ENCODE peak calls at places on chromosomes 2 and 18, in five cellular contexts. B is fibroblast of mammary gland, J is epithelial cell of esophagus, G is foreskin fibroblast, L is astrocyte of the spinal cord. P is an unnamed sample.

GRCh38 chr2:3243804-3244203 is 133.8 kb downstream of the EIPR1 start:
- DNase-seq in L (no peak), J (no peak), B (no peak), G (no peak), P (no peak)

GRCh38 chr18:63264871-63265270 is 54.7 kb downstream of the BCL2 start:
- DNase-seq in B (no peak), G (no peak), L (no peak), J (no peak), P (no peak)

GRCh38 chr2:44946681-44947360 is 5.3 kb downstream of the SIX3 start:
- DNase-seq in L (no peak), B (no peak), G (no peak), J (no peak), P (no peak)

GRCh38 chr2:112251211-112251721 is 3.6 kb downstream of the ZC3H8 start:
- DNase-seq in L (no peak), J (no peak), G (peak), B (peak), P (no peak)

GRCh38 chr2:134389331-134389835 is 135.5 kb downstream of the MGAT5 start:
- DNase-seq in J (no peak), B (no peak), G (no peak), L (no peak), P (no peak)

GRCh38 chr2:33681333-33681732 is 82.2 kb upstream of the FAM98A start:
- DNase-seq in B (peak), G (peak), L (peak), J (no peak), P (peak)

GRCh38 chr2:236781933-236782788 is 212.5 kb downstream of the ACKR3 start:
- DNase-seq in L (no peak), B (no peak), G (no peak), J (no peak), P (no peak)

GRCh38 chr18:55856191-55856590 is 268.2 kb upstream of the TCF4 start:
- DNase-seq in B (peak), J (peak), G (peak), L (peak), P (peak)

GRCh38 chr18:11259421-11259820 is 110.1 kb upstream of the PIEZO2 start:
- DNase-seq in B (no peak), G (peak), L (no peak), J (no peak), P (no peak)

GRCh38 chr18:6521804-6522418 is 107.2 kb upstream of the L3MBTL4 start:
- DNase-seq in G (peak), B (peak), J (peak), L (peak), P (peak)

GRCh38 chr2:156115338-156115737 is 217.2 kb downstream of the NR4A2 start:
- DNase-seq in L (peak), G (no peak), B (peak), J (peak), P (peak)

GRCh38 chr2:18317017-18317416 is 243.4 kb downstream of the RDH14 start:
- DNase-seq in J (no peak), L (no peak), G (no peak), B (no peak), P (no peak)

GRCh38 chr2:7703523-7704144 is 786.4 kb downstream of the RNF144A start:
- DNase-seq in J (no peak), G (no peak), B (no peak), L (no peak), P (no peak)

GRCh38 chr2:124566518-124566970 is 541.5 kb downstream of the CNTNAP5 start:
- DNase-seq in B (no peak), G (no peak), J (no peak), L (no peak), P (no peak)

GRCh38 chr2:36812196-36812595 is 115.7 kb downstream of the VIT start:
- DNase-seq in J (no peak), G (no peak), L (no peak), B (peak), P (no peak)
- TF ChIP-seq CTCF in J (peak), G (peak), L (peak), B (peak), P (peak)

GRCh38 chr2:219522111-219523030 is 8.1 kb downstream of the ASIC4 start:
- DNase-seq in G (peak), B (peak), L (peak), J (peak), P (peak)
- H3K4me3 ChIP-seq in G (peak), B (peak), L (peak), J (no peak), P (peak)

GRCh38 chr2:238009563-238009962 is 42.7 kb downstream of the UBE2F start:
- DNase-seq in B (no peak), G (no peak), J (no peak), L (no peak), P (no peak)
- TF ChIP-seq CTCF in B (no peak), G (no peak), J (no peak), L (no peak), P (no peak)

GRCh38 chr2:138823651-138824050 is 43.5 kb upstream of the NXPH2 start:
- DNase-seq in L (no peak), G (no peak), B (no peak), J (no peak), P (no peak)
- H3K4me3 ChIP-seq in L (no peak), G (no peak), B (no peak), J (no peak), P (no peak)

GRCh38 chr2:1749489-1749748 is 5.1 kb upstream of the PXDN start:
- DNase-seq in J (no peak), G (no peak), B (no peak), L (no peak), P (no peak)

GRCh38 chr2:1748741-1749488 is 4.6 kb upstream of the PXDN start:
- DNase-seq in G (peak), L (no peak), B (peak), J (no peak), P (peak)

GRCh38 chr2:1749750-1750149 is 5.4 kb upstream of the PXDN start:
- DNase-seq in B (no peak), G (no peak), L (no peak), J (no peak), P (no peak)

GRCh38 chr2:1747065-1747941 is 3.0 kb upstream of the PXDN start:
- DNase-seq in B (no peak), L (no peak), G (no peak), J (no peak), P (no peak)

DNA sequence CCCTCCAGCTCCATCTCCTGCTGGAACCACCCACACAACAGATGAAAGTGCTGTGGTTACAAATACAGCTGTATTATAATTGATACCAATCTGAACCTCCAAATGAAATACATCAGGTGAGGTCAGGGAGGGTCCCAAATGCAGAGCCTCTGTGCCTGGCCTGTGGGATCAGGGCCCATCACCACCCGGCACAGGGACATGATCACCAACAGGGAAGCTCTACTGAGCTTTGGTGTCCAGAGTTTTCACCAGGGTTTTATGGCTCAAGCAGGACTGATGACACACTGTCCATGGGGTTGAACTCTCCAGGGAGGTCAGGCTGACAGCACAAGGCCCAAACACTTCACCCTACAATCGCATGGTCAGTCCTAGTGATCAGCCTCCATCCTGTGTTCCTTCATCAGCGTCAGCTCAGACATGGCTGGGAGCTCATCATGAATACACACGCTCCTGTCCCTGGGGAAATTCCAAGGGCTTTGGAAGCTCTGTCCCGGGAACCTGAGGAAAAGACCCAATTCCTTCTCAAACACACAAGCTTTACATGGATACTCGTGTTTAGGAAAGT is 3.9 kb upstream of the PXDN start:
- DNase-seq in B (peak), J (no peak), L (no peak), G (peak), P (peak)
- TF ChIP-seq CTCF in B (no peak), J (no peak), L (no peak), G (no peak), P (no peak)

GRCh38 chr2:157473585-157473984 is 29.7 kb upstream of the CYTIP start:
- DNase-seq in B (peak), J (peak), L (no peak), G (no peak), P (peak)

GRCh38 chr2:157471078-157471477 is 27.2 kb upstream of the CYTIP start:
- DNase-seq in G (no peak), J (no peak), B (no peak), L (no peak), P (no peak)

GRCh38 chr2:157466764-157467163 is 22.9 kb upstream of the CYTIP start:
- DNase-seq in J (no peak), L (no peak), G (no peak), B (no peak), P (no peak)

GRCh38 chr2:157468931-157469708 is 25.2 kb upstream of the CYTIP start:
- DNase-seq in L (peak), G (peak), B (peak), J (peak), P (peak)

DNA sequence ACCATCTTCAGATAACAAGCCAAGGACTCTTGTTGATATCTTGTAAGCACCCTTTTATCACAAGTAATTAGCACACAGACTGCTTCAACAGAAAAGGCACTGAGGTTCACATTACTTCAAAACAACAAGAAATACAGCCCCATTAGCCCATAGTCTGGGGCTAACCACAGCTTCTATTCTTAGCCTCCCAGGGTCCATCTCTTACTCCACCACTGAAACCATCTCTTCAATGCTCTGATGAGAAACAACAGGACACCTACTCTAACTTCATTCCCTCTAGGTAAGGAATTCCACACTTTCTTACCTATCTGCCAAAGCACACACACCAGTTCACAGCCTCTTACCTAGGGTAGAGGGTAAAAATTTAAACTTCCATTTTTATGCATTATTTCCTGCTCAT is 26.4 kb upstream of the CYTIP start:
- DNase-seq in G (no peak), L (no peak), J (no peak), B (no peak), P (no peak)
- H3K4me3 ChIP-seq in G (no peak), L (no peak), J (no peak), B (no peak), P (no peak)

DNA sequence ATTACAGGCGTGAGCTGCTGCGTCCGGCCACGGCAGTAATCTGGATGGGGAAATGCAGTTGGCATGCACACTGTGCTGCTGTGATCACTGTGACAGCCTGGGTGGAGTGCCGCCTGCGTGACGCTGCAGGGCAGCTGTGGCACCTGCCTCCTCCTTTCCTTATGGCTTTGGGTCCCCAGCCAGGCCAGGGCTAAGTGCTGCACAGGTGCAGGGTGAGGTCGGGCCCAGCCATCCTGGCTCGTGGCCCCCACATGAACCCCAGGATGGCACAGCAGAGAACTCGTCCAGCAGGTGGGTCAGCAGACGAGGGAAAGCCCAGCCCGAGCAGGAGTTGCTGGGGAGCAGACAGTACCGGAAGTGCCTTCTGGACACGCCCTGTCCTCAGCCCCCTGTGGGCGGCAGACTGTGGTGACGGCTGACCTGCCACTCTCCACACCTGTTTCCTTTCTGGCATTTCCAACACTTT is 17.1 kb downstream of the HS1BP3 start:
- DNase-seq in G (no peak), B (no peak), L (no peak), J (no peak), P (no peak)
- TF ChIP-seq CTCF in G (no peak), B (no peak), L (no peak), J (no peak), P (no peak)

P was measured in cardiac fibroblast.